ENCODE peak calls at places on chromosomes 3 and 15, in seven cellular contexts. One of them, this sample, is unnamed.

GRCh38 chr15:95459288-95459687 is 871.2 kb upstream of the NR2F2 start:
- DNase-seq in HCT116: no peak
- DNase-seq in adrenal gland: no peak
- DNase-seq in A549: no peak
- DNase-seq in suprapubic skin: no peak
- DNase-seq in uterus: no peak
- DNase-seq in stomach: no peak
- DNase-seq in this sample: no peak

GRCh38 chr3:66490984-66491383 is 9.8 kb downstream of the LRIG1 start:
- DNase-seq in A549: no peak
- DNase-seq in adrenal gland: no peak
- DNase-seq in suprapubic skin: no peak
- DNase-seq in uterus: no peak
- DNase-seq in HCT116: no peak
- DNase-seq in stomach: no peak
- DNase-seq in this sample: no peak

GRCh38 chr3:146184616-146185015 is 23.6 kb upstream of the PLOD2 start:
- DNase-seq in uterus: peak; percentile 14
- DNase-seq in suprapubic skin: no peak
- DNase-seq in A549: no peak
- DNase-seq in adrenal gland: no peak
- DNase-seq in HCT116: peak; percentile 45
- DNase-seq in stomach: peak; percentile 39
- DNase-seq in this sample: no peak

GRCh38 chr3:69292959-69293574 is 92.8 kb downstream of the FRMD4B start:
- DNase-seq in adrenal gland: no peak
- DNase-seq in suprapubic skin: no peak
- DNase-seq in A549: no peak
- DNase-seq in stomach: no peak
- DNase-seq in uterus: no peak
- DNase-seq in HCT116: no peak
- DNase-seq in this sample: no peak

GRCh38 chr15:74044267-74045110 is 37.9 kb downstream of the GOLGA6A start:
- DNase-seq in stomach: no peak
- DNase-seq in adrenal gland: no peak
- DNase-seq in HCT116: no peak
- DNase-seq in uterus: peak; percentile 50
- DNase-seq in A549: no peak
- DNase-seq in suprapubic skin: peak; percentile 63
- DNase-seq in this sample: no peak

GRCh38 chr3:48215466-48215865 is 7.8 kb upstream of the CAMP start:
- DNase-seq in HCT116: no peak
- DNase-seq in suprapubic skin: no peak
- DNase-seq in stomach: peak; percentile 33
- DNase-seq in A549: no peak
- DNase-seq in uterus: peak; percentile 45
- DNase-seq in adrenal gland: peak; percentile 54
- DNase-seq in this sample: no peak

GRCh38 chr3:16140894-16141285 is 33.6 kb upstream of the GALNT15 start:
- DNase-seq in A549: no peak
- DNase-seq in adrenal gland: no peak
- DNase-seq in stomach: no peak
- DNase-seq in uterus: no peak
- DNase-seq in suprapubic skin: no peak
- DNase-seq in HCT116: no peak
- DNase-seq in this sample: no peak

GRCh38 chr3:16338124-16338523 is 73.1 kb downstream of the OXNAD1 start:
- DNase-seq in A549: no peak
- DNase-seq in adrenal gland: no peak
- DNase-seq in uterus: no peak
- DNase-seq in HCT116: no peak
- DNase-seq in stomach: peak; percentile 30
- DNase-seq in suprapubic skin: no peak
- DNase-seq in this sample: peak; percentile 81

GRCh38 chr3:40191850-40192448 is 117.6 kb upstream of the EIF1B start:
- DNase-seq in stomach: peak; percentile 66
- DNase-seq in HCT116: peak; percentile 40
- DNase-seq in uterus: peak; percentile 26
- DNase-seq in A549: peak; percentile 40
- DNase-seq in adrenal gland: peak; percentile 56
- DNase-seq in suprapubic skin: no peak
- DNase-seq in this sample: peak; percentile 86

GRCh38 chr3:155963557-155963956 is 93.1 kb downstream of the GMPS start:
- DNase-seq in uterus: no peak
- DNase-seq in A549: no peak
- DNase-seq in adrenal gland: no peak
- DNase-seq in suprapubic skin: no peak
- DNase-seq in HCT116: no peak
- DNase-seq in stomach: no peak
- DNase-seq in this sample: no peak

GRCh38 chr3:141735176-141735575 is 2.9 kb upstream of the RNF7 start:
- DNase-seq in HCT116: no peak
- DNase-seq in A549: no peak
- DNase-seq in adrenal gland: no peak
- DNase-seq in suprapubic skin: no peak
- DNase-seq in stomach: no peak
- DNase-seq in uterus: no peak
- DNase-seq in this sample: no peak

GRCh38 chr3:184757010-184757651 is 45.3 kb upstream of the MAGEF1 start:
- DNase-seq in A549: no peak
- DNase-seq in uterus: peak; percentile 78
- DNase-seq in adrenal gland: peak; percentile 30
- DNase-seq in suprapubic skin: peak; percentile 85
- DNase-seq in HCT116: no peak
- DNase-seq in stomach: peak; percentile 58
- DNase-seq in this sample: no peak

GRCh38 chr3:143674100-143674968 is 173.9 kb downstream of the SLC9A9 start:
- DNase-seq in adrenal gland: peak; percentile 62
- DNase-seq in HCT116: peak; percentile 65
- DNase-seq in suprapubic skin: peak; percentile 74
- DNase-seq in stomach: peak; percentile 73
- DNase-seq in uterus: peak; percentile 60
- DNase-seq in A549: peak; percentile 56
- DNase-seq in this sample: peak; percentile 84

GRCh38 chr3:18112976-18113766 is 312.0 kb downstream of the SATB1 start:
- DNase-seq in suprapubic skin: no peak
- DNase-seq in HCT116: no peak
- DNase-seq in uterus: no peak
- DNase-seq in A549: no peak
- DNase-seq in stomach: no peak
- DNase-seq in adrenal gland: no peak
- DNase-seq in this sample: no peak

GRCh38 chr3:122936335-122936734 is 91.2 kb downstream of the SEMA5B start:
- DNase-seq in HCT116: no peak
- DNase-seq in A549: no peak
- DNase-seq in uterus: no peak
- DNase-seq in stomach: no peak
- DNase-seq in suprapubic skin: no peak
- DNase-seq in adrenal gland: no peak
- DNase-seq in this sample: no peak

GRCh38 chr3:170317954-170318353 is 39.6 kb upstream of the SKIL start:
- DNase-seq in suprapubic skin: no peak
- DNase-seq in adrenal gland: no peak
- DNase-seq in uterus: no peak
- DNase-seq in HCT116: no peak
- DNase-seq in stomach: no peak
- DNase-seq in A549: no peak
- DNase-seq in this sample: no peak
- H3K27ac ChIP-seq in suprapubic skin: no peak overlapping the region
- H3K27ac ChIP-seq in adrenal gland: no peak overlapping the region
- H3K27ac ChIP-seq in uterus: no peak overlapping the region
- H3K27ac ChIP-seq in HCT116: no peak overlapping the region
- H3K27ac ChIP-seq in stomach: no peak overlapping the region
- H3K27ac ChIP-seq in A549: peak overlapping the region; percentile 18
- H3K27ac ChIP-seq in this sample: no peak overlapping the region

DNA sequence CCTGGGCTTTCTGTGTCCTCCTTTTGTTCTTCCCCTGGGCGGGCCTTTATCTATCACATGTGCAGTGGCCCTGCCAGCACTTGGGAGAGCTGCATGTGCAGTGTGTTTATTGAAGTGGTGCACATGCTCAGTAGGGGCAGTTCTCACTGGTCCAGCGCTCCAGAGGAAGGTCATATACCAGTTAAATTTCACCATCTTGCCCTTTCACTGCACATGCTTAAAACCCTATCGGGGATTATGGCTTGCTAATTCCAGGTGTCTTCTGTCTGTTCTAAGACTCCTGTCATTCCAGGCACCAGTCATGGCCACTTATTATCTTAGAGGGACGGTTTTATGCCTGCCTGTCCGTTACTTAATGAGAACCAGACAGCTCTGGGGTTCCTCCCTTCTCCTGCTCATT is 52.2 kb downstream of the ROPN1B start:
- DNase-seq in HCT116: no peak
- DNase-seq in stomach: no peak
- DNase-seq in A549: no peak
- DNase-seq in adrenal gland: no peak
- DNase-seq in uterus: peak; percentile 82
- DNase-seq in suprapubic skin: no peak
- DNase-seq in this sample: no peak
- TF ChIP-seq POLR2A in HCT116: no peak
- TF ChIP-seq POLR2A in stomach: no peak
- TF ChIP-seq POLR2A in A549: no peak
- TF ChIP-seq POLR2A in adrenal gland: no peak
- TF ChIP-seq POLR2A in uterus: no peak
- TF ChIP-seq POLR2A in suprapubic skin: no peak
- TF ChIP-seq POLR2A in this sample: no peak

DNA sequence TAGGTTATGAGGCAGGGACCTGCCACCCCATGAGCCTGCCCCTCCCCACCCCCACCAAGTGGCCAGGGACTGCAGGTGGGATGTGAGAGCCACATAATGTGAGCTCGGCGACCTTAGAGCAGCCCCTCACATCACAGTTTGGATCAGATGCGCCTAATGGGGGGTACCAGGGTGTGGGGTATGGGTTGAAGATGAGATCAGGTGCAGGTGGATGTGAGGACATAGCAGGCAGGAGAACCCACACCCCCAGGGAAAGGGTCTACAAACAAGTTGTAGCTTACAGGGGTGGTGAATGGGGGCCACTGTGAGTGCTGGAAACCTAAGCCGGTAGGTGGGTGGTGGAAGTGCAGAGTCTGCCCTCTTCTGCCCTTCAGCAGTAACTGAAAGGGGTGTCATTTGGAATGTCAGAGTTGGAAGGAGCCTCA is 94.0 kb downstream of the CORO2B start:
- DNase-seq in stomach: no peak
- DNase-seq in HCT116: no peak
- DNase-seq in A549: no peak
- DNase-seq in adrenal gland: no peak
- DNase-seq in suprapubic skin: no peak
- DNase-seq in uterus: peak; percentile 12
- DNase-seq in this sample: no peak
- TF ChIP-seq CTCF in stomach: no peak
- TF ChIP-seq CTCF in HCT116: no peak
- TF ChIP-seq CTCF in A549: peak; percentile 28
- TF ChIP-seq CTCF in adrenal gland: no peak
- TF ChIP-seq CTCF in suprapubic skin: no peak
- TF ChIP-seq CTCF in uterus: no peak
- TF ChIP-seq CTCF in this sample: no peak

GRCh38 chr15:67096536-67097294 is 31.3 kb downstream of the SMAD3 start:
- DNase-seq in suprapubic skin: no peak
- DNase-seq in A549: no peak
- DNase-seq in uterus: no peak
- DNase-seq in adrenal gland: no peak
- DNase-seq in HCT116: no peak
- DNase-seq in stomach: no peak
- DNase-seq in this sample: no peak
- H3K27ac ChIP-seq in suprapubic skin: no peak overlapping the region
- H3K27ac ChIP-seq in A549: peak overlapping the region; percentile 84
- H3K27ac ChIP-seq in uterus: no peak overlapping the region
- H3K27ac ChIP-seq in adrenal gland: no peak overlapping the region
- H3K27ac ChIP-seq in HCT116: no peak overlapping the region
- H3K27ac ChIP-seq in stomach: no peak overlapping the region
- H3K27ac ChIP-seq in this sample: no peak overlapping the region

DNA sequence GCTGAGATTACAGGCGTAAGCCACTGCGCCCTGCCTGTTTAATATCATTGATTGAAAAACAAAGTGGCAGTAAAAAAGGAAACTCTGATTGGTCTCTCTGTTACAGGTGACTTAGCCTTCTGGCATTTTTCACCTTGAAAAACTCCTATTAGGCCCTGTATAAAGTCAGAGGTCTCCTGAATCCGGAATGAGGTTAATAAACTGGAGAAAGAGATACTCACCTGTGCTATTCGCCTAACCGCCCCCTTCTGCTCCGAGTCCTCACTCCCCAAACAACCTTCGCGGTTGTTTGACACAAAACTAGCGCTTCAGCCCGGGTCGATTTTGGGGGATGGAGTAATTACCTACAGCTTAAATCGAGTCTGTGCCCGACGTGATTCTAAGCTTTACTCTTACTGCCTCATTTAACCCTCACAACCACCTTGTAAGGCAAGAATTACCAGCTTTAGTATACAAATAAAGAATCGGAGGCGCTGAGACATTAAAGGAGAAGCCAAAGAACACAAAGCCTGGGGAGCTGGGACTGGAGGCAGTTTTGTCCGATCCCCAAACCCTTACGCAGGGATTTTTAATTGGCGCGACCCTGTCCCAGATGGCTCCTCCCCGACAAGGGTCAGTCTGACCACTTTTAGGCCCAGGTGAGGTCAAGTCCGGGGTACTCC is 441 bp downstream of the CEP70 start:
- DNase-seq in HCT116: no peak
- DNase-seq in adrenal gland: peak; percentile 19
- DNase-seq in stomach: no peak
- DNase-seq in A549: no peak
- DNase-seq in suprapubic skin: no peak
- DNase-seq in uterus: no peak
- DNase-seq in this sample: no peak
- TF ChIP-seq POLR2A in HCT116: no peak
- TF ChIP-seq POLR2A in adrenal gland: no peak
- TF ChIP-seq POLR2A in stomach: no peak
- TF ChIP-seq POLR2A in A549: no peak
- TF ChIP-seq POLR2A in suprapubic skin: no peak
- TF ChIP-seq POLR2A in uterus: no peak
- TF ChIP-seq POLR2A in this sample: no peak

GRCh38 chr3:72194464-72194857 is 409.5 kb upstream of the PROK2 start:
- DNase-seq in HCT116: no peak
- DNase-seq in uterus: no peak
- DNase-seq in suprapubic skin: no peak
- DNase-seq in adrenal gland: no peak
- DNase-seq in stomach: no peak
- DNase-seq in A549: no peak
- DNase-seq in this sample: no peak
- TF ChIP-seq CTCF in HCT116: no peak
- TF ChIP-seq CTCF in uterus: no peak
- TF ChIP-seq CTCF in suprapubic skin: no peak
- TF ChIP-seq CTCF in adrenal gland: no peak
- TF ChIP-seq CTCF in stomach: no peak
- TF ChIP-seq CTCF in A549: no peak
- TF ChIP-seq CTCF in this sample: no peak

GRCh38 chr3:188157407-188157806 is 3.5 kb downstream of the LPP start:
- DNase-seq in suprapubic skin: no peak
- DNase-seq in A549: no peak
- DNase-seq in adrenal gland: no peak
- DNase-seq in stomach: no peak
- DNase-seq in uterus: no peak
- DNase-seq in HCT116: no peak
- DNase-seq in this sample: no peak
- H3K27ac ChIP-seq in suprapubic skin: no peak overlapping the region
- H3K27ac ChIP-seq in A549: peak overlapping the region; percentile 66
- H3K27ac ChIP-seq in adrenal gland: no peak overlapping the region
- H3K27ac ChIP-seq in stomach: no peak overlapping the region
- H3K27ac ChIP-seq in uterus: peak overlapping the region; percentile 95
- H3K27ac ChIP-seq in HCT116: no peak overlapping the region
- H3K27ac ChIP-seq in this sample: peak overlapping the region; percentile 70

This sample was measured in Peyer's patch.